ENCODE peak calls at places on chromosomes 12 and 14, in five cellular contexts. B, L, H, A and K are unnamed samples.

GRCh38 chr14:92563359-92563758 is 49.8 kb downstream of the RIN3 start:
- DNase-seq in B (no peak), L (no peak), H (no peak), A (no peak), K (no peak)

GRCh38 chr12:207804-208203 is 6.2 kb downstream of the SLC6A12 start:
- DNase-seq in B (no peak), L (no peak), H (no peak), A (no peak), K (no peak)

GRCh38 chr12:27772328-27773049 is 7.5 kb upstream of the KLHL42 start:
- DNase-seq in B (no peak), L (no peak), H (no peak), A (no peak), K (no peak)

GRCh38 chr12:24948816-24949722 is at the start of gene BCAT1:
- DNase-seq in B (peak), L (peak), H (peak), A (peak), K (peak)

GRCh38 chr12:124884587-124885438 is 21.1 kb upstream of the SCARB1 start:
- DNase-seq in B (peak), L (no peak), H (no peak), A (peak), K (no peak)

GRCh38 chr14:75229923-75230792 is 48.5 kb upstream of the FOS start:
- DNase-seq in B (peak), L (no peak), H (peak), A (peak), K (no peak)

GRCh38 chr14:74501135-74501614 is 7.6 kb downstream of the ISCA2 start:
- DNase-seq in B (peak), L (peak), H (peak), A (peak), K (peak)

GRCh38 chr12:4145990-4146859 is 127.3 kb upstream of the CCND2 start:
- DNase-seq in B (no peak), L (no peak), H (no peak), A (no peak), K (peak)

GRCh38 chr12:54002915-54003339 is 3.0 kb downstream of the HOXC9 start:
- DNase-seq in B (no peak), L (no peak), H (no peak), A (no peak), K (no peak)

GRCh38 chr12:14723763-14724162 is 27.4 kb upstream of the GUCY2C start:
- DNase-seq in B (peak), L (peak), H (peak), A (peak), K (no peak)

GRCh38 chr12:30696486-30696885 is 817 bp upstream of the IPO8 start:
- DNase-seq in B (no peak), L (no peak), H (no peak), A (peak), K (no peak)

GRCh38 chr14:33120341-33120740 is 181.7 kb downstream of the NPAS3 start:
- DNase-seq in B (no peak), L (no peak), H (no peak), A (no peak), K (no peak)

GRCh38 chr12:121799842-121800693 is 3.7 kb upstream of the SETD1B start:
- DNase-seq in B (peak), L (peak), H (peak), A (peak), K (peak)

GRCh38 chr12:88237954-88238353 is 95.8 kb downstream of the TMTC3 start:
- DNase-seq in B (no peak), L (no peak), H (peak), A (no peak), K (no peak)

GRCh38 chr12:131793623-131794022 is 34.6 kb upstream of the MMP17 start:
- DNase-seq in B (no peak), L (no peak), H (no peak), A (no peak), K (no peak)

GRCh38 chr12:101675555-101675954 is 21.9 kb upstream of the CHPT1 start:
- DNase-seq in B (no peak), L (no peak), H (no peak), A (no peak), K (no peak)

GRCh38 chr12:15525414-15525813 is 203.1 kb downstream of the PTPRO start:
- DNase-seq in B (no peak), L (no peak), H (no peak), A (no peak), K (no peak)

GRCh38 chr12:90229771-90230170 is 521.1 kb upstream of the ATP2B1 start:
- DNase-seq in B (no peak), L (no peak), H (no peak), A (no peak), K (no peak)

GRCh38 chr12:39401459-39401858 is 41.5 kb downstream of the KIF21A start:
- DNase-seq in B (no peak), L (no peak), H (no peak), A (peak), K (no peak)

GRCh38 chr14:72980863-72981262 is 46.0 kb downstream of the ZFYVE1 start:
- DNase-seq in B (no peak), L (no peak), H (no peak), A (no peak), K (no peak)

GRCh38 chr14:58488550-58488949 is 61.0 kb downstream of the KIAA0586 start:
- DNase-seq in B (no peak), L (no peak), H (no peak), A (no peak), K (no peak)

GRCh38 chr14:100765296-100765695 is 38.6 kb downstream of the DLK1 start:
- DNase-seq in B (no peak), L (no peak), H (no peak), A (no peak), K (peak)

GRCh38 chr12:109383240-109383639 is 35.5 kb downstream of the MYO1H start:
- DNase-seq in B (no peak), L (no peak), H (no peak), A (no peak), K (no peak)

GRCh38 chr14:84825481-84825880 is 704.5 kb upstream of the FLRT2 start:
- DNase-seq in B (no peak), L (no peak), H (no peak), A (no peak), K (no peak)

GRCh38 chr12:68349083-68349700 is 17.0 kb upstream of the MDM1 start:
- DNase-seq in B (no peak), L (no peak), H (no peak), A (no peak), K (no peak)

GRCh38 chr14:54822685-54823084 is 79.9 kb downstream of the GCH1 start:
- DNase-seq in B (no peak), L (no peak), H (no peak), A (no peak), K (no peak)

GRCh38 chr14:105912641-105913180 is 386.3 kb downstream of the TMEM121 start:
- DNase-seq in B (no peak), L (no peak), H (no peak), A (no peak), K (no peak)

GRCh38 chr12:54363047-54363446 is 1.2 kb downstream of the GPR84 start:
- DNase-seq in B (no peak), L (no peak), H (no peak), A (no peak), K (no peak)

GRCh38 chr12:28104893-28105864 is 85.1 kb upstream of the CCDC91 start:
- DNase-seq in B (no peak), L (no peak), H (no peak), A (no peak), K (no peak)

GRCh38 chr14:92729632-92730358 is 18.6 kb downstream of the LGMN start:
- DNase-seq in B (no peak), L (no peak), H (no peak), A (no peak), K (no peak)

GRCh38 chr14:75299576-75299975 is 20.9 kb downstream of the FOS start:
- DNase-seq in B (no peak), L (no peak), H (no peak), A (no peak), K (no peak)

GRCh38 chr12:93847517-93848452 is 170.6 kb downstream of the CRADD start:
- DNase-seq in B (no peak), L (no peak), H (no peak), A (no peak), K (no peak)

GRCh38 chr14:58398495-58398894 is 2.8 kb downstream of the TOMM20L start:
- DNase-seq in B (no peak), L (no peak), H (no peak), A (no peak), K (no peak)

GRCh38 chr14:67426161-67426560 is 14.2 kb upstream of the PLEK2 start:
- DNase-seq in B (no peak), L (no peak), H (no peak), A (peak), K (no peak)

GRCh38 chr12:92144631-92145480 is 790 bp downstream of the BTG1 start:
- DNase-seq in B (peak), L (peak), H (peak), A (peak), K (peak)
- TF ChIP-seq POLR2A in B (no peak), L (peak), H (peak), A (peak), K (no peak)

GRCh38 chr12:116319851-116320621 is 42.5 kb upstream of the MED13L start:
- DNase-seq in B (no peak), L (peak), H (no peak), A (peak), K (peak)
- H3K4me3 ChIP-seq in B (no peak), L (no peak), H (no peak), A (no peak), K (no peak)

DNA sequence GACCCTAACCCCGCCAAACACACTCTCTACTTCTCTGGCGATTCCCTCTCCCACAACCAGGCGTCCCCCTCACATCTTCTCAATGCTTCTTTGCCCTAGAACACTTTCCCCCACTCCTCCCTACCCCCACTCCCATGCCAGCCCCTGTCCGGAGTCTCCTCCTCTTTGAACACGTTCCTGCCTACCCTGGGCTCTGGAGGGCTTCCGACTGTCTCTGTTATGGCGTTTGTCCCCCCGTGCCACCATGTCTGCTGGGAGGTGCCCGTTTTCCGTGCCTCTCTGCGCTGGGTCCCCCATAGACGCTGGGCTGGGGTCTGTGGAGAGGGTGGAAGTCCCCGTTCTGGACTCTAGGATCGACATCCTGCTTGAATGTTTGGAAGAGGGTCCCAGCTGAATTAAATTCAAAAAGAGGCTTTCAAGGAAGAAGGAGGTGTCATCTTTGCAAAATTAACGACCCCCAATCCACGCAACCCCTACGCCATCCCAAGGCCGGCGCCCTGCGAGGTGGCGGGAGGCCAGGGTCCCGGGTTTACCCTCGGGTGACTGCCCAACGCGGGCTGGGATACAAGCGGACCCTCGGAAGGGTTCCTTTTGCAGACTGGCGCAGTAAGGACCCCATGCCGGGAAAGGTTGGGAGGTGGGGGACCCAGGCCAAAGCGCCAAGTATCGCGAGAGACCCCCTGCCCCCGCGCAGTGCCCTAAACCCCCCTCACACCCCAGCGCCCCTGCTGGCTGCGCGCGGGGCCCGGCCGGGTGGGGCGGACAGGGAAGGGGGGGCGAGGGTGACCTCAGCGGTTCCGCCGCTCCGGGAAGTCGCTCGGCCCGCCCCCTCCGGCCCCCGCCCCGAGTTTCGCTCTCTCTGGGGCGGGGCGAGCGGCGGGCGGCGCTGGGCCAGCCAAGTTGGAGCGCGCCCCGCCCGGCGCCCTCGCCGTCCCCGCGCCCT is 973 bp upstream of the ZBTB42 start:
- DNase-seq in B (peak), L (peak), H (no peak), A (peak), K (peak)
- TF ChIP-seq CTCF in B (peak), L (peak), H (peak), A (peak), K (no peak)

GRCh38 chr12:56716458-56716857 is 8.6 kb downstream of the NACA start:
- DNase-seq in B (no peak), L (no peak), H (no peak), A (no peak), K (peak)
- TF ChIP-seq POLR2A in B (no peak), L (no peak), H (no peak), A (no peak), K (no peak)

GRCh38 chr12:52010152-52010622 is 3.4 kb downstream of the TAMALIN start:
- DNase-seq in B (peak), L (peak), H (no peak), A (peak), K (peak)
- H3K4me3 ChIP-seq in B (no peak), L (no peak), H (no peak), A (no peak), K (no peak)

GRCh38 chr14:20332386-20332945 is 613 bp downstream of the CCNB1IP1 start:
- DNase-seq in B (no peak), L (no peak), H (no peak), A (no peak), K (no peak)
- TF ChIP-seq CTCF in B (no peak), L (no peak), H (no peak), A (no peak), K (no peak)

DNA sequence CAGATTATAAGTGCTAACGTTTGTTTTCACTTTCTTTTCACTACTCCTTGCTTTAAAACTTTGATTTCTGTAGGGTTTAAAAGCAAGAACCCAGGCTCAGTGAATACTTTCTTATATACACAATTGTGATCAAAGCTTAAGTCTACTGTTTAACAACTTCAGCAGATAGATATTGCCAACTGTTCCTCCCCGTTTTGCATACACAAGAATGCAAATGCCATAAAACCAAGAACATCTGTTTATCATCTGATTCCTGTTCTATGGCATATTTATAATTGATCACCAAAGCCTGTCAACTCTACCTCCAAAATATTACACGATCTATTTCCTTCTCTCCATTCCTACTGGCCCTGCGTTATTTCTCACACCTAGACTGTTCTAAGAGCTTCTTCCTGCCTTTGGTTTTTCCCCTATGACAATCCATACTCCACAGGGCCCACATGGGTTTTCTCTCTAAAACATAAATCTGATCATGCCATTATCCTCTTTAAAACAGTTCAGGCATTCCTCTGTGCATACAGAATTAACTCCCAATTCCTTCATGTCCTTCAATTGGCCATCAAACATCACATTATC is 15.9 kb downstream of the MED13L start:
- DNase-seq in B (no peak), L (no peak), H (no peak), A (no peak), K (no peak)
- TF ChIP-seq POLR2A in B (no peak), L (no peak), H (no peak), A (no peak), K (no peak)

GRCh38 chr14:91506226-91506625 is 3.9 kb downstream of the PPP4R3A start:
- DNase-seq in B (no peak), L (no peak), H (no peak), A (no peak), K (no peak)
- H3K4me3 ChIP-seq in B (no peak), L (no peak), H (no peak), A (no peak), K (no peak)

DNA sequence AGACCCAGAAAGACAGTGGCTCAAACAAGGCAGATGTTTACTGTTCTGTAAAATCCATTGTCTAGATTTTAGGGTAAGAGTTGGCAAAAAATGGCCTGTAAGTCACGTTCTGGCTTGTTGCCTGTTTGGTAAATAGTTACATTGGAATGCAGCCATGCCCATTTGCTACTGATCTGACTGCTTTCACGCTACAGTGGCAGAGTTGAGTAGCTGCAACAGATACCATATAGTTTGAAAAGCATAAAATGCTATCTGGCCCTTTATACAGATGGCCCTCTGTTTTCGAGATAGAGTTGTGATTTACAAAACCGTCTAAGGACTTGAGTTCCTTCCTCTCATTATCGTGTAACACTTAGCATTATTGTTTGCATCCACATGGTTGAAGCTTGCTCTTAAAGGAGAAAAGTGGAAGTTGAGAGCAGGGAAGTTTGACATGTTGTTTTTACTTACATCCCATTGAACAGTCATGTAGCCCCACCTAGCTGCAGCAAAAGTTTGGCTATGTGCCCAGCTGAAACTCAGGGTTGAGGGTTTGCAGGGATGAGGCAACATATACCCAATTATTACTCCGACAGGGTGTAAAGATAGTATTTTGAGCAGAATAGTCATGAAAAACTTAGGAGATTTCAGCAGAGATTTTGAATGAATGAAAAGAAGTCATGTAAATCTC is 11.3 kb upstream of the SCFD1 start:
- DNase-seq in B (peak), L (peak), H (peak), A (peak), K (peak)
- TF ChIP-seq CTCF in B (no peak), L (no peak), H (peak), A (peak), K (no peak)